ENCODE peak calls at places on chromosomes 5 and 9, in six cellular contexts. A is fibroblast of mammary gland; R is dorsolateral prefrontal cortex; Y is ovary; Z is GM12865; G is CD8-positive, alpha-beta T cell. V is an unnamed sample.

GRCh38 chr5:169242175-169242848 is 58.6 kb downstream of the SLIT3 start:
- DNase-seq in A (no peak), R (no peak), Y (no peak), Z (no peak), G (no peak), V (peak)

GRCh38 chr5:98205691-98206461 is 567.6 kb upstream of the RGMB start:
- DNase-seq in A (peak), R (no peak), Y (no peak), Z (no peak), G (no peak), V (peak)

GRCh38 chr5:172637122-172637580 is 3.9 kb upstream of the NEURL1B start:
- DNase-seq in A (no peak), R (no peak), Y (no peak), Z (no peak), G (no peak), V (no peak)

GRCh38 chr9:31671011-31671410 is 713.4 kb upstream of the ACO1 start:
- DNase-seq in A (no peak), R (no peak), Y (no peak), Z (peak), G (no peak), V (no peak)

GRCh38 chr5:111859533-111860270 is 102.7 kb upstream of the NREP start:
- DNase-seq in A (peak), R (no peak), Y (no peak), Z (no peak), G (no peak), V (peak)

GRCh38 chr9:134627417-134628353 is 13.9 kb upstream of the COL5A1 start:
- DNase-seq in A (no peak), R (peak), Y (peak), Z (no peak), G (no peak), V (no peak)

GRCh38 chr5:74766348-74766886 is 500 bp downstream of the GFM2 start:
- DNase-seq in A (peak), R (no peak), Y (no peak), Z (no peak), G (no peak), V (peak)

GRCh38 chr9:136372561-136373299 is 739 bp downstream of the CARD9 start:
- DNase-seq in A (peak), R (no peak), Y (no peak), Z (no peak), G (no peak), V (peak)

GRCh38 chr9:116855881-116856662 is 169.0 kb downstream of the TRIM32 start:
- DNase-seq in A (peak), R (no peak), Y (no peak), Z (peak), G (no peak), V (no peak)

GRCh38 chr5:88724201-88724600 is 158.8 kb downstream of the MEF2C start:
- DNase-seq in A (peak), R (no peak), Y (no peak), Z (no peak), G (no peak), V (peak)

GRCh38 chr5:161138751-161139455 is 286.9 kb upstream of the ATP10B start:
- DNase-seq in A (no peak), R (no peak), Y (no peak), Z (peak), G (no peak), V (no peak)

GRCh38 chr9:91733006-91733624 is 216.9 kb downstream of the ROR2 start:
- DNase-seq in A (no peak), R (no peak), Y (no peak), Z (no peak), G (no peak), V (no peak)

GRCh38 chr9:7180247-7180646 is 422.5 kb downstream of the KDM4C start:
- DNase-seq in A (no peak), R (no peak), Y (no peak), Z (no peak), G (no peak), V (no peak)

GRCh38 chr9:132591244-132591643 is 8.8 kb downstream of the BARHL1 start:
- DNase-seq in A (no peak), R (no peak), Y (no peak), Z (no peak), G (no peak), V (no peak)
- H3K4me3 ChIP-seq in A (no peak), R (no peak), Y (no peak), Z (no peak), G (no peak), V (no peak)

GRCh38 chr5:113367586-113367985 is 67.2 kb downstream of the TSSK1B start:
- DNase-seq in A (no peak), R (no peak), Y (no peak), Z (no peak), G (no peak), V (no peak)
- TF ChIP-seq CTCF in A (no peak), R (no peak), Y (no peak), Z (no peak), G (no peak), V (no peak)

DNA sequence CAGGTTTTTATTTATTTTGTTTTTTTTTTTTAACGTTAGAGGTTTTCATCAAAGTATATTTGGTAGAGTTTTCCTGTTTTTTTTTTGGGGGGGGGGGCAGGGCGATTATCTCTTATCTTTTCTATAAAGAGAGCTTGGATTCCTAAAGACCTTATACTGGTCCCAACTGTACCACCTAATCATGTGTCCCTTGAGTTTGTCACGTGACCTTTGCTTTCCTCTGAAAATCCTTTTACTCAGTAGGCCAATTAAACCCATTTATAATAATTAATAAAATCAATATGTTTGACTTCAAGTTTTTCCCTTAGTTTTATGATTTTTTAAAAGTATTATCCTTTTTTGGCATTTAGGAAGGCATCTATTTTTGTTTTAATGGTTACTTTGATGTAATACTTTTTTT is 286.4 kb downstream of the AOPEP start:
- DNase-seq in A (no peak), R (no peak), Y (no peak), Z (no peak), G (no peak), V (no peak)
- H3K4me3 ChIP-seq in A (no peak), R (no peak), Y (no peak), Z (no peak), G (no peak), V (no peak)

GRCh38 chr9:129413537-129414376 is 207.1 kb downstream of the C9orf50 start:
- DNase-seq in A (peak), R (peak), Y (peak), Z (peak), G (peak), V (peak)
- TF ChIP-seq CTCF in A (no peak), R (no peak), Y (no peak), Z (no peak), G (no peak), V (no peak)

GRCh38 chr5:179411161-179411841 is 66.0 kb upstream of the ADAMTS2 start:
- DNase-seq in A (no peak), R (no peak), Y (no peak), Z (no peak), G (peak), V (no peak)

GRCh38 chr5:179408646-179409045 is 63.4 kb upstream of the ADAMTS2 start:
- DNase-seq in A (no peak), R (no peak), Y (no peak), Z (no peak), G (peak), V (no peak)

GRCh38 chr5:179410291-179411160 is 65.3 kb upstream of the ADAMTS2 start:
- DNase-seq in A (no peak), R (no peak), Y (no peak), Z (no peak), G (peak), V (no peak)

GRCh38 chr5:179407191-179408175 is 62.2 kb upstream of the ADAMTS2 start:
- DNase-seq in A (peak), R (no peak), Y (no peak), Z (no peak), G (peak), V (peak)

GRCh38 chr5:179409806-179410205 is 64.5 kb upstream of the ADAMTS2 start:
- DNase-seq in A (no peak), R (no peak), Y (no peak), Z (no peak), G (peak), V (no peak)
- H3K4me3 ChIP-seq in A (no peak), R (no peak), Y (no peak), Z (no peak), G (no peak), V (no peak)

DNA sequence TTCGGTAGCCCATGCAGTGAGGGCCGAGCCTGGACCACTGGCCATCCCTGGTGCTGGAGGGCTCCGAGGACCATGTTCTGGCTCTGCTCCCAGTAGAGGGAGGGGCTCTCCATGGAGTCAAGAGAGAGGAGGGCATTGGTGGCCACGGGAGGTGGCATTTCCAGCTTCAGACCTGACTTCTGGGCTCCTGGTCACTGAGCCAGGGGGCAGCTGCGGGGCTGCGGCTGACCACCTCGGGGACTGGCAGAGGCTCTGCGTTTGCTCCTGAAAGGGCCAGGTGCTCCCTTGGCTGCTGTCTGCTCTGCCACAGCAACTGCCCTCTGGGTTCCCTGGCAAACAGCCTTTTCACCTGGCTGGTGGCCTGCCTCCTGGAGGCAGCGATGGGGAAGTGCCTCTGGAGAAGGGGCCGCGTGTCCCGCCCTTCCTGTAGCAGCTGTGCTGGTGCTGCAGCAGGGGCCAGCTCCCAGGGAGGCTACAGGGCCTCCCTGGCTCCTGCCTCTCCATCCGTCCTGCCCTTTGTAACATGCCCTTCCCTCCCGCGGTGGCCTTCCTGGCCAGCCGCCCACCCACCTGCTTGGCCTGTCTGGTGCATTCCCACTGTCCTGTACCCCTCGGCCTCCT is 144.6 kb downstream of the CACNA1B start:
- DNase-seq in A (no peak), R (no peak), Y (no peak), Z (peak), G (no peak), V (peak)
- TF ChIP-seq CTCF in A (no peak), R (no peak), Y (no peak), Z (peak), G (no peak), V (peak)

GRCh38 chr9:98191615-98192502 is 578 bp downstream of the CORO2A start:
- DNase-seq in A (no peak), R (no peak), Y (no peak), Z (no peak), G (peak), V (no peak)

GRCh38 chr9:98192503-98193335 is at the start of gene CORO2A:
- DNase-seq in A (peak), R (peak), Y (peak), Z (peak), G (peak), V (peak)

GRCh38 chr9:98189412-98189811 is 3.0 kb downstream of the CORO2A start:
- DNase-seq in A (no peak), R (no peak), Y (no peak), Z (no peak), G (no peak), V (no peak)

GRCh38 chr9:98190757-98191105 is 1.7 kb downstream of the CORO2A start:
- DNase-seq in A (no peak), R (no peak), Y (no peak), Z (no peak), G (no peak), V (no peak)

GRCh38 chr9:98191210-98191609 is 1.2 kb downstream of the CORO2A start:
- DNase-seq in A (no peak), R (no peak), Y (no peak), Z (no peak), G (no peak), V (no peak)
- H3K4me3 ChIP-seq in A (no peak), R (no peak), Y (no peak), Z (no peak), G (peak), V (no peak)

GRCh38 chr5:91742504-91742903 is 359.4 kb upstream of the ARRDC3 start:
- DNase-seq in A (no peak), R (no peak), Y (no peak), Z (no peak), G (no peak), V (no peak)
- TF ChIP-seq CTCF in A (no peak), R (no peak), Y (no peak), Z (no peak), G (no peak), V (no peak)

DNA sequence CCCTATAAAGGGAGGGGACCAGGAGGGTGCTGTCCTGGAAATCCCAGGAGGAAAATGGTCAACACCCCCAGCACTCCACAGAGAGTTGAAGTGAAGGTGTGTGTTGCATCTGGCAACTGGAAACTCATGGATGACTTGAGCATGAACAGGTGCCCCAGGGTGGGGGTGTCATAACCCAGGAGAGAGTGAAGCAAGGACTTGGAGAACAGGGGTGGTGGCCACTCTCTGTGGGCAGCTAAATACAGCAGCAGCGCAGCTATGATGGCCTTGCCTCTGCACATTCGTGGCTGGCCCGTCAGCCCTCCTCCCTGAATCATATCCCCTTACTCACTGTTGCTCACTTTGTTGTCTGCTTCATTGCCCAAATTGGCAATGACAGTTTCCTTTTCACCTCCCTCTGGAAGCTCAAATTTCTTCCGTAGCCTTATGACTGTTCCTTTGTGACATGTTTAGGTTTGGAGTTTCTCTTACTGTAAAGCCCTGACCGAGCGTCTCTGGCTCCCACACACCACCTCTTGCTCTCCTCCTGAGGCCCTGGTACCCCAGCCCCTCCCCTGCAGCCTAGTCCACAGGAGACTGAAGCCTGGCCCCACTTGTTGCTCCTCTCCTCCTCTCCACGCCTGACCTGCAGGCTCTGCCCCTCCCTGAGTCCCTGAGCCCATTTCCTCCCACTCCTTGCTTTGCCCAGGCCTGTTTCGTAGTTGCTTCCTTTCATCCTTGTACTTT is 185.8 kb downstream of the CD180 start:
- DNase-seq in A (peak), R (no peak), Y (no peak), Z (no peak), G (no peak), V (peak)
- H3K4me3 ChIP-seq in A (peak), R (no peak), Y (no peak), Z (no peak), G (no peak), V (no peak)

GRCh38 chr5:89729623-89730390 is 679.7 kb downstream of the CETN3 start:
- DNase-seq in A (peak), R (no peak), Y (no peak), Z (peak), G (no peak), V (no peak)
- TF ChIP-seq CTCF in A (peak), R (no peak), Y (no peak), Z (no peak), G (no peak), V (no peak)